ENCODE peak calls at places on chromosomes 7 and 10, in six cellular contexts. One of them, this sample, is unnamed.

GRCh38 chr7:4307645-4308590 is 374.2 kb upstream of the FOXK1 start:
- DNase-seq in left lung: no peak
- DNase-seq in right lobe of liver: no peak
- DNase-seq in CD8-positive, alpha-beta T cell: no peak
- DNase-seq in brain microvascular endothelial cell: no peak
- DNase-seq in IMR-90: no peak
- DNase-seq in this sample: no peak

GRCh38 chr10:51063659-51064535 is 10.4 kb upstream of the PRKG1 start:
- DNase-seq in CD8-positive, alpha-beta T cell: no peak
- DNase-seq in brain microvascular endothelial cell: no peak
- DNase-seq in left lung: no peak
- DNase-seq in right lobe of liver: no peak
- DNase-seq in IMR-90: peak; percentile 77
- DNase-seq in this sample: no peak

GRCh38 chr7:27112960-27113949 is 10.8 kb upstream of the HOXA2 start:
- DNase-seq in CD8-positive, alpha-beta T cell: no peak
- DNase-seq in IMR-90: peak; percentile 95
- DNase-seq in right lobe of liver: peak; percentile 69
- DNase-seq in left lung: peak; percentile 52
- DNase-seq in brain microvascular endothelial cell: no peak
- DNase-seq in this sample: no peak

GRCh38 chr7:19522486-19522885 is 186.4 kb downstream of the POLR1F start:
- DNase-seq in right lobe of liver: no peak
- DNase-seq in IMR-90: peak; percentile 68
- DNase-seq in CD8-positive, alpha-beta T cell: no peak
- DNase-seq in left lung: no peak
- DNase-seq in brain microvascular endothelial cell: peak; percentile 81
- DNase-seq in this sample: no peak

GRCh38 chr7:31336202-31337035 is 4.1 kb downstream of the NEUROD6 start:
- DNase-seq in brain microvascular endothelial cell: no peak
- DNase-seq in IMR-90: no peak
- DNase-seq in left lung: no peak
- DNase-seq in CD8-positive, alpha-beta T cell: no peak
- DNase-seq in right lobe of liver: peak; percentile 61
- DNase-seq in this sample: no peak

GRCh38 chr7:94507462-94507861 is 2.1 kb upstream of the CASD1 start:
- DNase-seq in brain microvascular endothelial cell: no peak
- DNase-seq in right lobe of liver: no peak
- DNase-seq in CD8-positive, alpha-beta T cell: no peak
- DNase-seq in left lung: no peak
- DNase-seq in IMR-90: no peak
- DNase-seq in this sample: no peak

GRCh38 chr10:109214916-109215740 is 708.2 kb downstream of the XPNPEP1 start:
- DNase-seq in IMR-90: no peak
- DNase-seq in brain microvascular endothelial cell: no peak
- DNase-seq in CD8-positive, alpha-beta T cell: no peak
- DNase-seq in left lung: no peak
- DNase-seq in right lobe of liver: no peak
- DNase-seq in this sample: no peak

GRCh38 chr7:4207011-4207410 is 475.1 kb upstream of the FOXK1 start:
- DNase-seq in IMR-90: no peak
- DNase-seq in left lung: no peak
- DNase-seq in CD8-positive, alpha-beta T cell: no peak
- DNase-seq in brain microvascular endothelial cell: no peak
- DNase-seq in right lobe of liver: no peak
- DNase-seq in this sample: no peak

GRCh38 chr7:90816511-90817142 is 220.5 kb downstream of the CDK14 start:
- DNase-seq in right lobe of liver: no peak
- DNase-seq in left lung: no peak
- DNase-seq in CD8-positive, alpha-beta T cell: no peak
- DNase-seq in brain microvascular endothelial cell: peak; percentile 97
- DNase-seq in IMR-90: peak; percentile 96
- DNase-seq in this sample: peak; percentile 74

GRCh38 chr7:79060498-79060897 is 393.0 kb downstream of the MAGI2 start:
- DNase-seq in brain microvascular endothelial cell: no peak
- DNase-seq in CD8-positive, alpha-beta T cell: no peak
- DNase-seq in IMR-90: no peak
- DNase-seq in right lobe of liver: no peak
- DNase-seq in left lung: no peak
- DNase-seq in this sample: no peak

GRCh38 chr10:13271552-13272163 is 28.2 kb downstream of the PHYH start:
- DNase-seq in CD8-positive, alpha-beta T cell: peak; percentile 71
- DNase-seq in IMR-90: peak; percentile 22
- DNase-seq in brain microvascular endothelial cell: peak; percentile 10
- DNase-seq in left lung: no peak
- DNase-seq in right lobe of liver: peak; percentile 79
- DNase-seq in this sample: peak; percentile 26
- TF ChIP-seq CTCF in CD8-positive, alpha-beta T cell: no peak
- TF ChIP-seq CTCF in IMR-90: peak; percentile 45
- TF ChIP-seq CTCF in brain microvascular endothelial cell: peak; percentile 73
- TF ChIP-seq CTCF in left lung: no peak
- TF ChIP-seq CTCF in right lobe of liver: peak; percentile 73
- TF ChIP-seq CTCF in this sample: peak; percentile 88

DNA sequence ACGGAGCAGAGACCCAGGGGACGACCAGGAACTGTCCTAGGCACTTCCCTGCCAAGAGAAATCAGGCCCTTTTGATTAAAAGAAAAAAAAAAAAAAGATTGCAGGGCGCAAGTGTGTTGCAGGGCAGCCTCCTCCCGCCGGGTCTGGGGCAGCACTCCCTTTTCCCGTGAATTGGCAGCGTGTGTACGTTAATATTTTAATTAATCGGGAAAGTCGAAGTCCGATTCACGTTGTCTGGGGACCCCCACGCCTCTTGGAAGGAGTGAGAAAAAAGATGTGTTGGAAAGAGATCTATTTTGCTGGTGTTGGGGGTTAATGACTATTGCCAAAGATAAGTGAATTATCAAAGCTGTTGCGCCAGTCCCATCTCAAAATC is 1.3 kb upstream of the EBF3 start:
- DNase-seq in brain microvascular endothelial cell: no peak
- DNase-seq in right lobe of liver: no peak
- DNase-seq in IMR-90: no peak
- DNase-seq in left lung: no peak
- DNase-seq in CD8-positive, alpha-beta T cell: no peak
- DNase-seq in this sample: no peak
- H3K4me3 ChIP-seq in brain microvascular endothelial cell: no peak overlapping the region
- H3K4me3 ChIP-seq in right lobe of liver: no peak overlapping the region
- H3K4me3 ChIP-seq in IMR-90: no peak overlapping the region
- H3K4me3 ChIP-seq in left lung: no peak overlapping the region
- H3K4me3 ChIP-seq in CD8-positive, alpha-beta T cell: no peak overlapping the region
- H3K4me3 ChIP-seq in this sample: no peak overlapping the region

GRCh38 chr10:103888113-103888841 is 29.7 kb downstream of the STN1 start:
- DNase-seq in IMR-90: peak; percentile 91
- DNase-seq in left lung: peak; percentile 62
- DNase-seq in CD8-positive, alpha-beta T cell: no peak
- DNase-seq in brain microvascular endothelial cell: peak; percentile 84
- DNase-seq in right lobe of liver: peak; percentile 69
- DNase-seq in this sample: no peak
- TF ChIP-seq CTCF in IMR-90: peak; percentile 81
- TF ChIP-seq CTCF in left lung: peak; percentile 85
- TF ChIP-seq CTCF in CD8-positive, alpha-beta T cell: peak; percentile 83
- TF ChIP-seq CTCF in brain microvascular endothelial cell: peak; percentile 66
- TF ChIP-seq CTCF in right lobe of liver: peak; percentile 66
- TF ChIP-seq CTCF in this sample: peak; percentile 86

GRCh38 chr10:790821-791551 is 101.5 kb upstream of the DIP2C start:
- DNase-seq in IMR-90: no peak
- DNase-seq in left lung: no peak
- DNase-seq in brain microvascular endothelial cell: no peak
- DNase-seq in right lobe of liver: no peak
- DNase-seq in CD8-positive, alpha-beta T cell: no peak
- DNase-seq in this sample: no peak

GRCh38 chr10:789831-790701 is 100.6 kb upstream of the DIP2C start:
- DNase-seq in CD8-positive, alpha-beta T cell: no peak
- DNase-seq in right lobe of liver: no peak
- DNase-seq in left lung: no peak
- DNase-seq in brain microvascular endothelial cell: no peak
- DNase-seq in IMR-90: no peak
- DNase-seq in this sample: no peak

GRCh38 chr10:786666-787512 is 97.4 kb upstream of the DIP2C start:
- DNase-seq in IMR-90: no peak
- DNase-seq in CD8-positive, alpha-beta T cell: no peak
- DNase-seq in right lobe of liver: no peak
- DNase-seq in left lung: no peak
- DNase-seq in brain microvascular endothelial cell: no peak
- DNase-seq in this sample: no peak

GRCh38 chr10:787933-788651 is 98.6 kb upstream of the DIP2C start:
- DNase-seq in brain microvascular endothelial cell: peak; percentile 53
- DNase-seq in CD8-positive, alpha-beta T cell: no peak
- DNase-seq in IMR-90: peak; percentile 62
- DNase-seq in left lung: no peak
- DNase-seq in right lobe of liver: no peak
- DNase-seq in this sample: no peak

GRCh38 chr10:788796-789748 is 99.6 kb upstream of the DIP2C start:
- DNase-seq in IMR-90: peak; percentile 60
- DNase-seq in CD8-positive, alpha-beta T cell: no peak
- DNase-seq in left lung: peak; percentile 66
- DNase-seq in brain microvascular endothelial cell: peak; percentile 74
- DNase-seq in right lobe of liver: peak; percentile 79
- DNase-seq in this sample: no peak
- H3K4me3 ChIP-seq in IMR-90: peak overlapping the region; percentile 26
- H3K4me3 ChIP-seq in CD8-positive, alpha-beta T cell: no peak overlapping the region
- H3K4me3 ChIP-seq in left lung: no peak overlapping the region
- H3K4me3 ChIP-seq in brain microvascular endothelial cell: peak overlapping the region; percentile 46
- H3K4me3 ChIP-seq in right lobe of liver: peak overlapping the region; percentile 46
- H3K4me3 ChIP-seq in this sample: no peak overlapping the region

GRCh38 chr10:131140606-131141005 is 170.9 kb downstream of the TCERG1L start:
- DNase-seq in left lung: peak; percentile 4
- DNase-seq in brain microvascular endothelial cell: no peak
- DNase-seq in IMR-90: no peak
- DNase-seq in CD8-positive, alpha-beta T cell: no peak
- DNase-seq in right lobe of liver: no peak
- DNase-seq in this sample: no peak
- TF ChIP-seq CTCF in left lung: no peak
- TF ChIP-seq CTCF in brain microvascular endothelial cell: no peak
- TF ChIP-seq CTCF in IMR-90: no peak
- TF ChIP-seq CTCF in CD8-positive, alpha-beta T cell: no peak
- TF ChIP-seq CTCF in right lobe of liver: no peak
- TF ChIP-seq CTCF in this sample: no peak

GRCh38 chr7:157603005-157603404 is 266.2 kb downstream of the DNAJB6 start:
- DNase-seq in CD8-positive, alpha-beta T cell: no peak
- DNase-seq in right lobe of liver: no peak
- DNase-seq in brain microvascular endothelial cell: no peak
- DNase-seq in left lung: peak; percentile 2
- DNase-seq in IMR-90: no peak
- DNase-seq in this sample: no peak

GRCh38 chr7:157602581-157602980 is 265.8 kb downstream of the DNAJB6 start:
- DNase-seq in left lung: no peak
- DNase-seq in brain microvascular endothelial cell: no peak
- DNase-seq in CD8-positive, alpha-beta T cell: no peak
- DNase-seq in right lobe of liver: no peak
- DNase-seq in IMR-90: no peak
- DNase-seq in this sample: no peak

GRCh38 chr7:157602156-157602555 is 265.4 kb downstream of the DNAJB6 start:
- DNase-seq in right lobe of liver: no peak
- DNase-seq in CD8-positive, alpha-beta T cell: no peak
- DNase-seq in left lung: no peak
- DNase-seq in IMR-90: no peak
- DNase-seq in brain microvascular endothelial cell: no peak
- DNase-seq in this sample: no peak

GRCh38 chr7:157599491-157599890 is 262.7 kb downstream of the DNAJB6 start:
- DNase-seq in right lobe of liver: no peak
- DNase-seq in IMR-90: no peak
- DNase-seq in CD8-positive, alpha-beta T cell: no peak
- DNase-seq in left lung: no peak
- DNase-seq in brain microvascular endothelial cell: no peak
- DNase-seq in this sample: no peak

GRCh38 chr7:157601530-157601929 is 264.7 kb downstream of the DNAJB6 start:
- DNase-seq in right lobe of liver: no peak
- DNase-seq in CD8-positive, alpha-beta T cell: no peak
- DNase-seq in brain microvascular endothelial cell: no peak
- DNase-seq in left lung: no peak
- DNase-seq in IMR-90: no peak
- DNase-seq in this sample: no peak
- H3K4me3 ChIP-seq in right lobe of liver: no peak overlapping the region
- H3K4me3 ChIP-seq in CD8-positive, alpha-beta T cell: no peak overlapping the region
- H3K4me3 ChIP-seq in brain microvascular endothelial cell: no peak overlapping the region
- H3K4me3 ChIP-seq in left lung: no peak overlapping the region
- H3K4me3 ChIP-seq in IMR-90: no peak overlapping the region
- H3K4me3 ChIP-seq in this sample: no peak overlapping the region

GRCh38 chr10:131310054-131310903 is 1.2 kb downstream of the TCERG1L start:
- DNase-seq in left lung: no peak
- DNase-seq in CD8-positive, alpha-beta T cell: no peak
- DNase-seq in right lobe of liver: no peak
- DNase-seq in IMR-90: no peak
- DNase-seq in brain microvascular endothelial cell: no peak
- DNase-seq in this sample: no peak
- TF ChIP-seq CTCF in left lung: no peak
- TF ChIP-seq CTCF in CD8-positive, alpha-beta T cell: no peak
- TF ChIP-seq CTCF in right lobe of liver: peak; percentile 15
- TF ChIP-seq CTCF in IMR-90: peak; percentile 13
- TF ChIP-seq CTCF in brain microvascular endothelial cell: no peak
- TF ChIP-seq CTCF in this sample: no peak

DNA sequence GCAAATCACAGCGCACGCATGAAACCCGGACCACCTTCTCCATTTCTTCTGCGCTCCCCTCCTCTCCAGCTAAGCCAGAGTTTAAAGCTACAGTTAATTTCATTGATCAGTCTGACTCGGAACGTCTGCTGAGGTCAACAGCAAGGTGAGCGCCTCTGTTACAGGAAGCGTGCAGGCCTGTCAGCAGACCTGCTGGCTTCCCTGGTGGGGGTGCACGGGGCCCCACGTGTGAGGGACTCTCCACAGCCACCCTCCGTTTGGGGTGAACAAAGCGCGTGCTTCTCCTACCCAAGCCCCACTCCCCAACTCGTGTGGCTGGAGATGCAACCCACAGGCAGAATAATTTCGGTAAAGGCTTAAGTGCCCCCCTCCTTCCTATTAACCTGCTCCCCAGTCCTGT is 70.4 kb downstream of the EBF3 start:
- DNase-seq in CD8-positive, alpha-beta T cell: no peak
- DNase-seq in left lung: no peak
- DNase-seq in right lobe of liver: no peak
- DNase-seq in brain microvascular endothelial cell: no peak
- DNase-seq in IMR-90: no peak
- DNase-seq in this sample: no peak
- H3K4me3 ChIP-seq in CD8-positive, alpha-beta T cell: no peak overlapping the region
- H3K4me3 ChIP-seq in left lung: no peak overlapping the region
- H3K4me3 ChIP-seq in right lobe of liver: no peak overlapping the region
- H3K4me3 ChIP-seq in brain microvascular endothelial cell: no peak overlapping the region
- H3K4me3 ChIP-seq in IMR-90: no peak overlapping the region
- H3K4me3 ChIP-seq in this sample: no peak overlapping the region

GRCh38 chr10:6877351-6878066 is 297.4 kb upstream of the PRKCQ start:
- DNase-seq in brain microvascular endothelial cell: no peak
- DNase-seq in left lung: no peak
- DNase-seq in IMR-90: no peak
- DNase-seq in CD8-positive, alpha-beta T cell: no peak
- DNase-seq in right lobe of liver: no peak
- DNase-seq in this sample: no peak

GRCh38 chr10:6875229-6875544 is 295.1 kb upstream of the PRKCQ start:
- DNase-seq in IMR-90: no peak
- DNase-seq in CD8-positive, alpha-beta T cell: no peak
- DNase-seq in brain microvascular endothelial cell: no peak
- DNase-seq in right lobe of liver: no peak
- DNase-seq in left lung: no peak
- DNase-seq in this sample: no peak

DNA sequence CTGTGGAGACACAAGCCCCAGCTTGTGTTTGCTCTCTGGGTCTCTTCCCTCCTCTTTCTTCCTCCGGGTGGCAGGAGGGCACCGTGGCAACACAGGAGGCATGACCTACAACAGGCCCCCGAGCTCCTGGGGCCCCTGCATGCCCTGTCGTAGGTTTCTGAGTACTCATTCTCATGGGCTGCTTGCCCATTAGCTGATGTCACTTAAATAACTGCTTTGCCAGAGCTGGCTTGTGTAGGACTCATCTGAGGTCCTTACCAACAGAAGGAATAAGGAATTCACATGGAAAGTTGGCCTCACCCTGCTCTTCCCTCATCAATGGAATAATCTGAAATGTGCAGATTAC is 298.0 kb upstream of the PRKCQ start:
- DNase-seq in left lung: no peak
- DNase-seq in right lobe of liver: no peak
- DNase-seq in brain microvascular endothelial cell: no peak
- DNase-seq in CD8-positive, alpha-beta T cell: no peak
- DNase-seq in IMR-90: no peak
- DNase-seq in this sample: no peak
- TF ChIP-seq CTCF in left lung: no peak
- TF ChIP-seq CTCF in right lobe of liver: no peak
- TF ChIP-seq CTCF in brain microvascular endothelial cell: no peak
- TF ChIP-seq CTCF in CD8-positive, alpha-beta T cell: no peak
- TF ChIP-seq CTCF in IMR-90: no peak
- TF ChIP-seq CTCF in this sample: no peak

This sample was measured in GM12864.